ENCODE peak calls at places on chromosomes 11 and 22, in six cellular contexts. I is transverse colon, R is heart left ventricle, X is adrenal gland, H is tibial nerve, S is right lobe of liver. Y is an unnamed sample.

GRCh38 chr11:96001037-96001436 is 77.1 kb upstream of the MTMR2 start:
- DNase-seq in X (peak; percentile 87), I (peak; percentile 60), H (peak; percentile 94), R (peak; percentile 84), S (no peak), Y (peak; percentile 78)

GRCh38 chr22:39463931-39464390 is 7.1 kb downstream of the MGAT3 start:
- DNase-seq in R (peak; percentile 50), S (peak; percentile 81), X (peak; percentile 71), I (no peak), H (no peak), Y (no peak)

GRCh38 chr11:1749020-1749758 is 1.2 kb downstream of the IFITM10 start:
- DNase-seq in R (no peak), X (peak; percentile 66), I (peak; percentile 9), H (no peak), S (no peak), Y (no peak)

GRCh38 chr11:1796297-1797011 is 32.7 kb upstream of the CTSD start:
- DNase-seq in S (no peak), R (no peak), H (no peak), I (no peak), X (no peak), Y (no peak)

GRCh38 chr11:99693941-99694492 is 673.3 kb downstream of the CNTN5 start:
- DNase-seq in I (no peak), S (no peak), R (no peak), H (no peak), X (peak; percentile 18), Y (no peak)

GRCh38 chr11:2178906-2179494 is 7.4 kb upstream of the TH start:
- DNase-seq in R (no peak), X (no peak), S (no peak), H (no peak), I (no peak), Y (no peak)

GRCh38 chr11:134439181-134439580 is 27.1 kb upstream of the B3GAT1 start:
- DNase-seq in R (no peak), I (peak; percentile 19), H (no peak), S (no peak), X (no peak), Y (no peak)

GRCh38 chr11:131938321-131938751 is 567.9 kb downstream of the NTM start:
- DNase-seq in I (no peak), S (no peak), X (peak; percentile 30), R (no peak), H (no peak), Y (no peak)

GRCh38 chr22:22709719-22710445 is 65.5 kb downstream of the GGTLC2 start:
- DNase-seq in X (no peak), R (no peak), I (no peak), S (peak; percentile 69), H (no peak), Y (no peak)

GRCh38 chr11:15179167-15179566 is 64.4 kb downstream of the INSC start:
- DNase-seq in I (no peak), S (no peak), X (no peak), H (no peak), R (no peak), Y (no peak)

GRCh38 chr11:107025673-107026072 is 7.4 kb upstream of the GUCY1A2 start:
- DNase-seq in R (no peak), I (no peak), H (no peak), S (no peak), X (no peak), Y (no peak)

GRCh38 chr11:68880851-68881250 is 22.8 kb downstream of the MRPL21 start:
- DNase-seq in X (no peak), R (no peak), I (no peak), S (no peak), H (no peak), Y (no peak)

GRCh38 chr22:46042786-46043185 is 65.8 kb upstream of the WNT7B start:
- DNase-seq in H (no peak), X (peak; percentile 7), I (no peak), R (no peak), S (peak; percentile 29), Y (peak; percentile 33)

GRCh38 chr11:6431861-6432260 is 8.9 kb downstream of the HPX start:
- DNase-seq in R (no peak), S (no peak), H (no peak), X (peak; percentile 22), I (no peak), Y (no peak)

GRCh38 chr11:40647290-40647689 is 812.2 kb downstream of the LRRC4C start:
- DNase-seq in X (no peak), H (no peak), S (no peak), R (no peak), I (no peak), Y (no peak)

GRCh38 chr22:39414377-39414776 is 14.8 kb downstream of the TAB1 start:
- DNase-seq in X (no peak), H (no peak), I (no peak), S (no peak), R (peak; percentile 19), Y (no peak)

GRCh38 chr22:43928418-43929307 is 5.1 kb downstream of the PNPLA3 start:
- DNase-seq in I (no peak), S (peak; percentile 82), R (no peak), X (no peak), H (no peak), Y (no peak)

GRCh38 chr22:41425704-41426365 is 20.8 kb downstream of the TOB2 start:
- DNase-seq in S (no peak), X (no peak), R (no peak), I (no peak), H (no peak), Y (no peak)

GRCh38 chr22:37751449-37752188 is 54.8 kb downstream of the TRIOBP start:
- DNase-seq in H (no peak), R (no peak), X (no peak), S (no peak), I (no peak), Y (no peak)
- TF ChIP-seq POLR2A in H (no peak), R (no peak), X (no peak), S (no peak), I (no peak), Y (no peak)

GRCh38 chr11:10857604-10858504 is at the start of gene ZBED5:
- DNase-seq in R (peak; percentile 98), H (peak; percentile 97), S (peak; percentile 98), I (peak; percentile 98), X (peak; percentile 96), Y (peak; percentile 98)
- TF ChIP-seq CTCF in R (no peak), H (peak; percentile 35), S (no peak), I (no peak), X (peak; percentile 30), Y (no peak)

GRCh38 chr11:91768783-91769182 is 455.8 kb upstream of the FAT3 start:
- DNase-seq in H (no peak), R (no peak), I (no peak), X (no peak), S (no peak), Y (no peak)
- H3K9me3 ChIP-seq in H (no peaks in the 10 kb centered on the region), R (peaks cover 3% of the 10 kb centered on the region), I (no peaks in the 10 kb centered on the region), X (no peaks in the 10 kb centered on the region), S (no peaks in the 10 kb centered on the region), Y (no peaks in the 10 kb centered on the region)

DNA sequence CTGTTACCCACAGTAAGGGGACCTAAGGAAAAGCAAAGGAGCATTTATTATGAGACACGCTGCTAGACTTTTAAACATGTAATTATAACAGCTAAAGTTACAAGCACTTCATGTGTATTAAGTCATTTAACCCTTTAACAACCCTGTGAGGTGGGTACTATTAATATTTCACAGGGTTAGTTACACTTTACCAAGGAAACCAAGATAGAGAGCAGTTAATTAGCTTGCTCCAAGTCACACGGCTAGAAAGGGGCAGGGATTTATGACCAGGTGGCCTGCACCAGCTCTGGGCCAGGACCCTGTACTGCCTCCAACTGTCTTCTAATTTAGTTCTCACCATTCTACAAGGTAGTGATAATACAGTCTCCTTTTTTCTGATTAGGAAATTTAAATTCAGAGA is 74.9 kb downstream of the RPL27A start:
- DNase-seq in I (no peak), S (no peak), X (no peak), R (no peak), H (no peak), Y (no peak)
- TF ChIP-seq POLR2A in I (no peak), S (no peak), X (no peak), R (no peak), H (no peak), Y (no peak)

DNA sequence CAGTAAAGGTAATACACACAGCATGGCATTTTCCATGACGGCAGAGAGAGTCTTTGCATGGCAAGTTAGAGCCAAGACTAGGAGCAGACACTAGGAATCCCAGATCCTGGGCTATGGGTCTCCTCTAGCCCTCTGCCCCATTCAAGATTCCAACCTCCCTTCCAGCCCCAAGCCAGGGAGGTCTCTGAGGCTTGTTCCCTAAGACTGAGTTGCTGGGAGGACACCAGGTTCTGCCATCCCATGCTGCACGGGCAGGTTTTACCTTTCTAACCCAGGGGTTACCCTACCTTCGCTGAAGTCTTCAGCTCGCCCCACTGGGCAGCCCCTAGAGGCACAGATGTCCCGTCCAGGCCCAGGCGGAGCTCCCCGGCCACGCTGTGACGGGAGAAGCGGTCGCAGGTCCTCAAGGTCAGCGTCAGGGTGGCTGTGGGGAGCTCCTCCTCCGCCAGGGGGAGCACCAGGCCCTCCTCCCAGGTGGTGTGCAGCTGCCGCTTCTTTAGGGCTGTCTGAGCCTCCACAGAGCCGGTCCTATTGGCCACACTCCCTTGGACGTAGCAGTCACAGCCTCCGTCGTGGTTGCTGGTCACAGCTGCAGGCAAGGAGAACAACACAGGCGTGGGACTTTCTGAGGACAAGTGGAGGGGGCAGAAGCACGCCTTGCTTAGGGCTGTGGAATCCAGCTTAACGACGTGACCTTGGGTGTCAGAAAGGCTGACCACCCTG is 33.8 kb downstream of the SYT13 start:
- DNase-seq in H (no peak), S (no peak), X (peak; percentile 62), R (peak; percentile 69), I (peak; percentile 84), Y (no peak)
- TF ChIP-seq CTCF in H (peak; percentile 32), S (peak; percentile 49), X (peak; percentile 79), R (peak; percentile 52), I (peak; percentile 77), Y (no peak)

DNA sequence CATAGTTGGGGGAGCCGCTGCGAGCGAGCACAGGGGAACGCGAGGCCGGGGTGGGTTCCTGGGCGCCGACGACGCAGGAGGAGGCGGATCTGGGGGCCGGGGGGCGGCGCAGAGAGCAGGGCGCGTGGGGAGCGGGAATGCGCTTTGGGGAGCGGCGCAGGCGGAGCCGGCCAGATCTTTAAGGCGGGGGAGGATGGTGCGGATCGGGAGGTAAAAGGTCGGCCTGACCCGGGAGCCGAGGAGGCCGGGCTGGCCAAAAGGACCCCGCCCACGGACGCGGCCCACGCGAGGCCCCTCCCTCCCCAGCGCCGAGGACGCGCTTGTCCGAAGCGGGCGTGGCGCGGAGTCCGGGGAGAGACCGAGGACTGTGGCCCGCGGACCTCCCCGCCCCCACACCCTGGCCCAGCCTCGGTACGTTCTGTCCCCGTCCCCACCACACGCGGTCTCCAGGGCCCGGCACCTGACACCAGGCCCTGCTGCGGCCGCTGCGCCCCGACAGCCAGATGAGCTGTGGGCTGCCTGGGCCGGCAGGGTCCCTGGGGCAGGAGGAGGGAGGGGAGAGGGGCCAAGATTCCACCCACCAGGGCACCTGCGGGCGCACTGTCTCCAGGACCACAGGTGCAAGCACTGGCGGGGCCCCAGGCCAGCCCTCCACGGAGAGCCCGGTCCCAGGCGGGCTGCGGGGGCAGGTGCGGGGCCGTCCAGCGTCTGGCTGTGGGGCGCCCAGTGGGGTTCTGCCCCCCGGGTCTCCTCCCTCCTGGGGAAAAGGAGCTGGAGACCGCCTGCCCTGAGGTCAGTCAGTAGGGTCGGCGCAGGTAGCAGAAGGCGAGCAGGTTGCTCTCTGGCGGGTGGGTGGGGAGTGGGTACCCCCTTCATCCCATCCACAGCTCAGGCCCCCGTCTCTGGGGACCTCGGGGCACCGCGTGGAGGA is 10.9 kb downstream of the PIM3 start:
- DNase-seq in R (peak; percentile 88), I (peak; percentile 92), S (peak; percentile 97), X (peak; percentile 90), H (peak; percentile 61), Y (peak; percentile 92)
- H3K9me3 ChIP-seq in R (no peaks in the 10 kb centered on the region), I (no peaks in the 10 kb centered on the region), S (no peaks in the 10 kb centered on the region), X (no peaks in the 10 kb centered on the region), H (no peaks in the 10 kb centered on the region), Y (no peaks in the 10 kb centered on the region)

GRCh38 chr22:50185384-50186087 is at the start of gene TRABD:
- DNase-seq in I (peak; percentile 93), H (peak; percentile 65), R (peak; percentile 94), S (peak; percentile 92), X (peak; percentile 88), Y (peak; percentile 88)
- TF ChIP-seq POLR2A in I (no peak), H (no peak), R (no peak), S (no peak), X (no peak), Y (no peak)

Y was measured in uterus.